ENCODE peak calls at places on chromosomes 12 and 14, in six cellular contexts. One of them, this sample, is unnamed.

GRCh38 chr14:21039059-21039422 is 3.1 kb upstream of the RNASE7 start:
- DNase-seq in kidney: peak; percentile 87
- DNase-seq in fibroblast of lung: peak; percentile 61
- DNase-seq in choroid plexus epithelial cell: peak; percentile 68
- DNase-seq in HT1080: no peak
- DNase-seq in NCI-H2029: peak; percentile 65
- DNase-seq in this sample: peak; percentile 63

GRCh38 chr14:70698288-70698687 is 56.6 kb downstream of the TTC9 start:
- DNase-seq in kidney: no peak
- DNase-seq in fibroblast of lung: peak; percentile 62
- DNase-seq in choroid plexus epithelial cell: peak; percentile 31
- DNase-seq in HT1080: peak; percentile 63
- DNase-seq in NCI-H2029: no peak
- DNase-seq in this sample: peak; percentile 28

GRCh38 chr12:110543252-110543959 is 39.7 kb downstream of the PPTC7 start:
- DNase-seq in kidney: peak; percentile 90
- DNase-seq in fibroblast of lung: peak; percentile 87
- DNase-seq in choroid plexus epithelial cell: peak; percentile 97
- DNase-seq in HT1080: no peak
- DNase-seq in NCI-H2029: peak; percentile 67
- DNase-seq in this sample: peak; percentile 98

GRCh38 chr12:47032644-47033043 is 46.8 kb upstream of the PCED1B start:
- DNase-seq in kidney: no peak
- DNase-seq in fibroblast of lung: peak; percentile 66
- DNase-seq in choroid plexus epithelial cell: peak; percentile 87
- DNase-seq in HT1080: peak; percentile 66
- DNase-seq in NCI-H2029: peak; percentile 28
- DNase-seq in this sample: peak; percentile 67

GRCh38 chr12:93447555-93448265 is 6.0 kb upstream of the UBE2N start:
- DNase-seq in kidney: no peak
- DNase-seq in fibroblast of lung: no peak
- DNase-seq in choroid plexus epithelial cell: no peak
- DNase-seq in HT1080: no peak
- DNase-seq in NCI-H2029: no peak
- DNase-seq in this sample: no peak

GRCh38 chr14:34496007-34496678 is 34.1 kb upstream of the SPTSSA start:
- DNase-seq in kidney: no peak
- DNase-seq in fibroblast of lung: peak; percentile 21
- DNase-seq in choroid plexus epithelial cell: no peak
- DNase-seq in HT1080: no peak
- DNase-seq in NCI-H2029: no peak
- DNase-seq in this sample: no peak

GRCh38 chr14:105092124-105092911 is 27.1 kb upstream of the GPR132 start:
- DNase-seq in kidney: peak; percentile 84
- DNase-seq in fibroblast of lung: no peak
- DNase-seq in choroid plexus epithelial cell: no peak
- DNase-seq in HT1080: no peak
- DNase-seq in NCI-H2029: no peak
- DNase-seq in this sample: no peak

GRCh38 chr14:103084021-103084919 is at the start of gene LBHD2:
- DNase-seq in kidney: peak; percentile 73
- DNase-seq in fibroblast of lung: peak; percentile 25
- DNase-seq in choroid plexus epithelial cell: no peak
- DNase-seq in HT1080: no peak
- DNase-seq in NCI-H2029: no peak
- DNase-seq in this sample: no peak

GRCh38 chr12:52903855-52904508 is 894 bp downstream of the KRT8 start:
- DNase-seq in kidney: peak; percentile 86
- DNase-seq in fibroblast of lung: peak; percentile 67
- DNase-seq in choroid plexus epithelial cell: peak; percentile 57
- DNase-seq in HT1080: peak; percentile 76
- DNase-seq in NCI-H2029: peak; percentile 55
- DNase-seq in this sample: peak; percentile 23

GRCh38 chr14:59483360-59483759 is 848 bp downstream of the L3HYPDH start:
- DNase-seq in kidney: no peak
- DNase-seq in fibroblast of lung: peak; percentile 90
- DNase-seq in choroid plexus epithelial cell: peak; percentile 52
- DNase-seq in HT1080: peak; percentile 58
- DNase-seq in NCI-H2029: no peak
- DNase-seq in this sample: peak; percentile 89

GRCh38 chr12:21697829-21698630 is 40.4 kb upstream of the LDHB start:
- DNase-seq in kidney: no peak
- DNase-seq in fibroblast of lung: peak; percentile 15
- DNase-seq in choroid plexus epithelial cell: peak; percentile 64
- DNase-seq in HT1080: no peak
- DNase-seq in NCI-H2029: peak; percentile 1
- DNase-seq in this sample: peak; percentile 62

GRCh38 chr12:120249875-120250795 is 15.4 kb downstream of the PXN start:
- DNase-seq in kidney: peak; percentile 90
- DNase-seq in fibroblast of lung: no peak
- DNase-seq in choroid plexus epithelial cell: no peak
- DNase-seq in HT1080: no peak
- DNase-seq in NCI-H2029: no peak
- DNase-seq in this sample: peak; percentile 55

GRCh38 chr14:100261621-100262020 is 22.7 kb downstream of the YY1 start:
- DNase-seq in kidney: no peak
- DNase-seq in fibroblast of lung: no peak
- DNase-seq in choroid plexus epithelial cell: no peak
- DNase-seq in HT1080: no peak
- DNase-seq in NCI-H2029: no peak
- DNase-seq in this sample: no peak

GRCh38 chr12:93526786-93527428 is 45.6 kb upstream of the SOCS2 start:
- DNase-seq in kidney: no peak
- DNase-seq in fibroblast of lung: peak; percentile 98
- DNase-seq in choroid plexus epithelial cell: peak; percentile 97
- DNase-seq in HT1080: peak; percentile 91
- DNase-seq in NCI-H2029: no peak
- DNase-seq in this sample: peak; percentile 87

This sample was measured in fibroblast of mammary gland.